ENCODE peak calls at places on chromosomes 7 and 10, in seven cellular contexts. F is endothelial cell of umbilical vein, M is heart left ventricle, C is IMR-90, W is A549, E is HCT116, T is transverse colon. D is an unnamed sample.

GRCh38 chr10:78856421-78856820 is 212.3 kb upstream of the ZMIZ1 start:
- DNase-seq in T (no peak), E (no peak), F (no peak), W (no peak), C (no peak), M (peak), D (no peak)

GRCh38 chr7:149736478-149737360 is 36.7 kb downstream of the ZNF467 start:
- DNase-seq in W (no peak), E (no peak), T (no peak), M (no peak), C (no peak), F (no peak), D (no peak)

GRCh38 chr7:28958235-28958945 is at the start of gene TRIL:
- DNase-seq in T (peak), F (peak), W (no peak), M (peak), E (no peak), C (peak), D (peak)

GRCh38 chr10:124936813-124937212 is 5.1 kb upstream of the ZRANB1 start:
- DNase-seq in W (no peak), M (no peak), F (no peak), T (no peak), C (no peak), E (no peak), D (no peak)

GRCh38 chr7:66185680-66186187 is 19.4 kb upstream of the TPST1 start:
- DNase-seq in W (no peak), C (no peak), F (no peak), E (no peak), T (no peak), M (no peak), D (no peak)

GRCh38 chr7:155306677-155307470 is 9.2 kb downstream of the INSIG1 start:
- DNase-seq in E (no peak), C (no peak), T (no peak), F (no peak), M (no peak), W (no peak), D (no peak)

GRCh38 chr10:90695915-90696676 is 161.7 kb downstream of the HTR7 start:
- DNase-seq in C (no peak), M (no peak), W (no peak), E (no peak), F (no peak), T (no peak), D (no peak)

GRCh38 chr7:130392456-130392860 is 12.2 kb downstream of the CPA1 start:
- DNase-seq in T (no peak), F (no peak), W (no peak), C (peak), E (no peak), M (no peak), D (no peak)

GRCh38 chr10:33791295-33791694 is 456.8 kb upstream of the NRP1 start:
- DNase-seq in F (no peak), T (no peak), W (no peak), E (no peak), M (no peak), C (peak), D (no peak)

GRCh38 chr10:105592468-105592867 is 951.4 kb downstream of the SORCS3 start:
- DNase-seq in M (no peak), W (no peak), C (peak), F (no peak), T (no peak), E (no peak), D (no peak)

GRCh38 chr10:122181901-122182799 is 88.9 kb upstream of the BTBD16 start:
- DNase-seq in F (peak), M (no peak), W (no peak), C (peak), T (no peak), E (peak), D (no peak)

GRCh38 chr7:154857240-154857639 is 145.7 kb downstream of the PAXIP1 start:
- DNase-seq in C (no peak), F (no peak), M (no peak), W (no peak), E (no peak), T (peak), D (no peak)

GRCh38 chr10:100024741-100025140 is 15.0 kb upstream of the DNMBP start:
- DNase-seq in T (no peak), F (no peak), M (no peak), W (no peak), C (no peak), E (no peak), D (no peak)

GRCh38 chr7:157150825-157151412 is 12.2 kb downstream of the UBE3C start:
- DNase-seq in C (peak), F (no peak), E (no peak), W (no peak), T (no peak), M (peak), D (no peak)

GRCh38 chr7:111985802-111986201 is 220.4 kb downstream of the DOCK4 start:
- DNase-seq in M (no peak), E (no peak), T (no peak), W (no peak), C (no peak), F (no peak), D (no peak)

GRCh38 chr7:128322040-128322643 is 21.6 kb downstream of the RBM28 start:
- DNase-seq in M (no peak), T (no peak), W (peak), F (peak), C (peak), E (no peak), D (no peak)

GRCh38 chr7:46178685-46179084 is 257.6 kb upstream of the IGFBP3 start:
- DNase-seq in C (peak), W (no peak), M (no peak), E (no peak), F (no peak), T (no peak), D (no peak)

GRCh38 chr7:87059525-87060287 is at the start of gene ELAPOR2:
- DNase-seq in T (peak), C (peak), E (peak), F (peak), M (peak), W (peak), D (peak)

GRCh38 chr10:72084094-72084459 is 4.3 kb downstream of the SPOCK2 start:
- DNase-seq in W (no peak), E (no peak), F (no peak), T (no peak), C (no peak), M (no peak), D (peak)

GRCh38 chr10:124231188-124232135 is 138.1 kb upstream of the CHST15 start:
- DNase-seq in F (no peak), T (no peak), C (no peak), W (no peak), M (no peak), E (no peak), D (no peak)

GRCh38 chr7:80565554-80565953 is 53.7 kb upstream of the GNAT3 start:
- DNase-seq in W (no peak), F (no peak), E (no peak), T (no peak), M (no peak), C (no peak), D (no peak)

GRCh38 chr7:3914385-3914784 is 613.3 kb downstream of the SDK1 start:
- DNase-seq in F (no peak), C (no peak), T (no peak), W (no peak), M (no peak), E (no peak), D (no peak)

GRCh38 chr7:28580626-28581025 is 168.3 kb downstream of the CREB5 start:
- DNase-seq in F (no peak), M (no peak), C (no peak), E (no peak), T (no peak), W (no peak), D (no peak)

GRCh38 chr7:26379711-26380110 is 88.0 kb downstream of the SNX10 start:
- DNase-seq in W (no peak), E (no peak), T (peak), M (no peak), C (no peak), F (peak), D (no peak)

GRCh38 chr10:22986771-22987542 is 59.1 kb downstream of the ARMC3 start:
- DNase-seq in E (peak), M (no peak), T (no peak), F (peak), W (peak), C (peak), D (no peak)

GRCh38 chr7:51255536-51256243 is 60.9 kb downstream of the COBL start:
- DNase-seq in T (no peak), W (no peak), F (no peak), E (peak), M (no peak), C (no peak), D (no peak)

GRCh38 chr7:55411844-55412243 is 46.7 kb downstream of the LANCL2 start:
- DNase-seq in T (no peak), E (no peak), W (no peak), F (no peak), M (no peak), C (no peak), D (no peak)

GRCh38 chr7:23349484-23350157 is 50.5 kb downstream of the MALSU1 start:
- DNase-seq in C (peak), W (no peak), F (peak), E (peak), T (no peak), M (no peak), D (no peak)

GRCh38 chr7:23347682-23348180 is 48.6 kb downstream of the MALSU1 start:
- DNase-seq in W (peak), T (no peak), M (no peak), F (peak), E (peak), C (peak), D (no peak)

GRCh38 chr7:23346316-23346715 is 47.2 kb downstream of the MALSU1 start:
- DNase-seq in T (no peak), M (no peak), F (peak), E (no peak), W (no peak), C (no peak), D (no peak)

GRCh38 chr7:23343806-23344500 is 44.8 kb downstream of the MALSU1 start:
- DNase-seq in T (no peak), M (no peak), F (peak), W (no peak), C (peak), E (no peak), D (no peak)

GRCh38 chr7:23347007-23347681 is 48.0 kb downstream of the MALSU1 start:
- DNase-seq in M (no peak), W (no peak), E (no peak), F (peak), C (no peak), T (no peak), D (no peak)
- H3K27ac ChIP-seq in M (peak), W (peak), E (peak), F (peak), C (peak), T (no peak), D (no peak)

GRCh38 chr10:119138341-119139306 is 26.9 kb downstream of the SFXN4 start:
- DNase-seq in W (no peak), M (no peak), F (no peak), C (no peak), T (no peak), E (no peak), D (no peak)
- TF ChIP-seq POLR2A in W (no peak), M (no peak), F (no peak), C (no peak), T (no peak), E (no peak), D (no peak)

DNA sequence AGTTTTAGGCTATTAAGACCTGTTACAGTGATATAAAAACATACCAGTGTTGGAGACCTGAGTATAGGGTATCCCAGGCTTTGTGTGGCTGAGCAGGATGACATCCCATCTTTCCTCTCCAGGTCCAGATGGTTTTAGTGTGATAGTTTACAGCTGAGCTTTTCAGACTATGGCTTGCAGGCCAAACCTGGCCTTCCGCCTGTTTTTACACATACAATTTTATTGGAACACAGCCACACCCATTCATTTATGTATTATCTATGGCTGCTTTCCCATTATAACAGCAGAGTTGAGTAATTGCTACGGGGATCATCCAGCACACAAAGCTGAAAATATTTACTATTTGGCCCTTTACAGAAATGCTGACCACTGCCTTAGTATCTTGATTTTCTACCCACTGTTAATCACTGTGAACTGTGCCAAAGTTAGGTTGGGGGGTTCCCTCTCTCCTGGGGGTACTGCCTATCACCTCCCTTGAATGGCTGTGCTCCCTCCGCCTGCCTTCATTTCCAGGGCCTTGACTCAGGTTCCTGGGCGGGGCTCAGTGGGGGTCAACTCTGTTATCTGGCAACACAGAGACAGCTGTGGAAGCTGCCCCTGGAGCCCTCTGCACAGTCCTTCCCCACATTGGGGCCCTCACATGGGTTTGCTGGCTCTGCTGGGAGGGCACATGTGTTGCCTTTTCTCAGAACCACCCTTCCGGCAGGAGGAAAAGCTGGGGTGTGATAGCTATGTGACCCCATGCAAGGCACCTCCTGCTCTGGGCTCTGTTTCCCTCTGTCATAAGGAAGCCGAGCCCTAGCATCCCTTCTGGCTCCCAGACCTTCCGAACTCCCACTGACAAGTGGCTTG is 40.3 kb upstream of the SH2D4B start:
- DNase-seq in T (peak), E (no peak), W (no peak), C (peak), M (peak), F (peak), D (peak)
- H3K27ac ChIP-seq in T (peak), E (peak), W (peak), C (peak), M (peak), F (peak), D (peak)

DNA sequence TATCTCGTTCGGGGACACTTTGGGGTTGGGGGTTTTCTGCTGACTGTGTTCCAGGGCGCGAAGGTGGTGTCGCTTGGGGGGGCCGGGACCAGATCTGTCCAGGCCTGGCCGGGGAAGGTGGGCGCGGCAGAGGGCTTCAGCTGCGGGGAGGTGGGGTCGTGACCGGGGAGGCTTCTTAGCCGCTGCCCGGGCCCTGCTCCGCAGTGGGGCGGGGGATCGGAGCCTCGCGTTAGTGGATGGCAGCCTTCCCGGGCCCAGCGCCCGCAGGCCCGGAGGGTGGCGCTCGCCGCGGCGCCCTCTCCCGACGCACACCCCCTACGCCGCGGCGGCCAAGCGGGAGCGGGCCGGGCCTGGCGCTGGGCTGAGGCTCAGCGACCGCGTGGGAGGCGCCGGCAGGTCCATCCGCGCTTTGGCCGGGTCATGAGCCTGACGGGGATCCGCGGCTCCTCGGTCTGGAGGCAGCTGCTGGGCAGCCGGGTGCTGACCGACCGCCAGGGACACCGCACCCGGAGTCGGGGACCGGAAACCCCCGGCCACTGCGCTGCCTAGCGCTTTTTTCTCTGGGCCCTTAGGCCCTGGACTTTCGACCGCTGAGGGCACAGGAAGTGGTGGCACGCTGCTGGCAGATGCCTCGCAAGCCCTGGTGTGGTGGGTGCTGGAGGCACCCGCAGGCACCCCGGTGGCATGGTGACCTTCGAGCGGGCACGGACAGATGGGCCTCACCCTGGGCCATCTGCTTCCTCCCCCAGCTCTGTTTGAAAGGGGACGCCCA is 1.2 kb downstream of the AGAP3 start:
- DNase-seq in M (peak), W (peak), E (no peak), C (peak), T (peak), F (peak), D (peak)
- TF ChIP-seq POLR2A in M (no peak), W (peak), E (no peak), C (no peak), T (no peak), F (peak), D (peak)

GRCh38 chr10:94416896-94417295 is 14.6 kb downstream of the TBC1D12 start:
- DNase-seq in T (no peak), C (no peak), E (no peak), F (no peak), W (no peak), M (no peak), D (no peak)
- H3K27ac ChIP-seq in T (no peak), C (no peak), E (no peak), F (no peak), W (no peak), M (no peak), D (no peak)

DNA sequence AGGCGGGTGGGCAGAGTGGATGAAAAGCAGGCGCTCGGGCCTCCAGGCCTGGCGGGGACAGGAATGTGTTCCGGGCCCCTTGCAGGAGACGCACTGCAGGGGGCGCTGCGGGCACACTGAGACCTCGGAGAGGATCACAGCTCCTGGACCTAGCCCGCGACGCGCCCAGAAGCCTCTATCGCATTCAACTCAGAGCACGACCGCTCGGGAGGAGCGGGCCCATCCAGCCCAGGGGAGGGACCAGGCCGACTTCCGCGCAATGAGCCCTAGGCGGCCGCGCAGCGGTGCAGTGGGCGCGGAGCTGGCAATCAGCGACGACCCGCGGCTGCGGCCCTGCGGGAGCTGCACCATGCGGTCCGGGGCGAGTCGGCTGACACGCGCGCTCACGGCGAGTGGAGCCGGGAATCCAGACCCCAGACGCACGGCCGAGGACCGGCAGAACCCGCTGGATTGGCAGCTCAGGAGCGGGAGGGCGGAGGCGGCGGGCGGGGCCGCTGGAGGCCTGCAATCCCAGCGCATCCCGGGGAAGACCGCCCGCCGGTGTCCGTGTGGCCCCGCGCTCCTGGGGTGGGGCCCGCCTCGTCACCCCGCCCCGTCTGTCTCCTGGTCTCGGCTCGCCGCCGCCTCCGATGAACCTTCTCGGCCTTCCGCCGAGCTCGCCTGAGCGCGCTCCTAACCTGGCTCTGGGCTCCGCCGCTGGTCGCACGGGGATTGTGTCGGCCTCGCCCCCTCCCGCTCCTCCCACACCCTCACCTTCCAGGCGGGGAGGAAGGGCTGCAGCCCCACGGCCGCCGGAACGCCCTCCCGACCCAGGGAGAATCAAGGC is 33.5 kb upstream of the GRID1 start:
- DNase-seq in W (peak), F (peak), E (peak), M (peak), C (peak), T (peak), D (peak)
- TF ChIP-seq POLR2A in W (peak), F (no peak), E (peak), M (no peak), C (peak), T (peak), D (peak)

GRCh38 chr10:4082851-4083250 is 297.8 kb upstream of the KLF6 start:
- DNase-seq in T (no peak), M (no peak), W (no peak), C (no peak), E (no peak), F (peak), D (no peak)
- H3K27ac ChIP-seq in T (peak), M (peak), W (no peak), C (no peak), E (no peak), F (no peak), D (no peak)

GRCh38 chr10:73774637-73775036 is 7.2 kb upstream of the CHCHD1 start:
- DNase-seq in W (peak), F (peak), T (no peak), C (peak), M (no peak), E (no peak), D (no peak)
- TF ChIP-seq POLR2A in W (no peak), F (no peak), T (no peak), C (no peak), M (no peak), E (no peak), D (no peak)

GRCh38 chr10:88194041-88194887 is 330.8 kb downstream of the PTEN start:
- DNase-seq in W (no peak), E (peak), M (no peak), F (no peak), C (peak), T (no peak), D (no peak)
- H3K27ac ChIP-seq in W (no peak), E (no peak), M (peak), F (no peak), C (no peak), T (no peak), D (no peak)